ENCODE peak calls at places on chromosomes 1 and 21, in five cellular contexts. One of them, this sample, is unnamed.

GRCh38 chr1:67169932-67170331 is 3.7 kb downstream of the IL23R start:
- DNase-seq in cerebellum: no peak
- DNase-seq in colonic mucosa: no peak
- DNase-seq in Karpas-422: no peak
- DNase-seq in Right ventricle myocardium inferior: no peak
- DNase-seq in this sample: no peak

GRCh38 chr1:242784807-242785206 is 260.3 kb upstream of the PLD5 start:
- DNase-seq in colonic mucosa: no peak
- DNase-seq in Karpas-422: no peak
- DNase-seq in Right ventricle myocardium inferior: no peak
- DNase-seq in cerebellum: peak
- DNase-seq in this sample: peak

GRCh38 chr1:231091853-231092301 is 51.8 kb upstream of the FAM89A start:
- DNase-seq in cerebellum: no peak
- DNase-seq in Right ventricle myocardium inferior: no peak
- DNase-seq in Karpas-422: peak
- DNase-seq in colonic mucosa: peak
- DNase-seq in this sample: no peak

GRCh38 chr1:84390231-84390630 is 8.1 kb upstream of the DNASE2B start:
- DNase-seq in Right ventricle myocardium inferior: no peak
- DNase-seq in Karpas-422: no peak
- DNase-seq in cerebellum: no peak
- DNase-seq in colonic mucosa: no peak
- DNase-seq in this sample: no peak

GRCh38 chr1:216805233-216805632 is 82.0 kb upstream of the ESRRG start:
- DNase-seq in cerebellum: no peak
- DNase-seq in colonic mucosa: no peak
- DNase-seq in Right ventricle myocardium inferior: no peak
- DNase-seq in Karpas-422: no peak
- DNase-seq in this sample: no peak

GRCh38 chr1:145707183-145707867 is at the start of gene PDZK1:
- DNase-seq in colonic mucosa: no peak
- DNase-seq in cerebellum: peak
- DNase-seq in Karpas-422: no peak
- DNase-seq in Right ventricle myocardium inferior: no peak
- DNase-seq in this sample: no peak

GRCh38 chr1:84939151-84939550 is 46.1 kb upstream of the LPAR3 start:
- DNase-seq in colonic mucosa: no peak
- DNase-seq in Right ventricle myocardium inferior: no peak
- DNase-seq in cerebellum: no peak
- DNase-seq in Karpas-422: no peak
- DNase-seq in this sample: no peak

GRCh38 chr1:230359992-230360391 is 66.1 kb downstream of the PGBD5 start:
- DNase-seq in cerebellum: no peak
- DNase-seq in Karpas-422: no peak
- DNase-seq in Right ventricle myocardium inferior: no peak
- DNase-seq in colonic mucosa: no peak
- DNase-seq in this sample: no peak

GRCh38 chr1:212077028-212077427 is 41.5 kb downstream of the DTL start:
- DNase-seq in colonic mucosa: no peak
- DNase-seq in cerebellum: no peak
- DNase-seq in Karpas-422: no peak
- DNase-seq in Right ventricle myocardium inferior: no peak
- DNase-seq in this sample: no peak

GRCh38 chr1:117843791-117844190 is 85.6 kb downstream of the GDAP2 start:
- DNase-seq in cerebellum: no peak
- DNase-seq in colonic mucosa: no peak
- DNase-seq in Right ventricle myocardium inferior: no peak
- DNase-seq in Karpas-422: no peak
- DNase-seq in this sample: no peak

GRCh38 chr21:41873005-41873404 is 6.1 kb downstream of the PRDM15 start:
- DNase-seq in Right ventricle myocardium inferior: no peak
- DNase-seq in colonic mucosa: no peak
- DNase-seq in cerebellum: no peak
- DNase-seq in Karpas-422: no peak
- DNase-seq in this sample: no peak

GRCh38 chr1:154745286-154745731 is 124.8 kb downstream of the KCNN3 start:
- DNase-seq in cerebellum: no peak
- DNase-seq in Right ventricle myocardium inferior: no peak
- DNase-seq in Karpas-422: no peak
- DNase-seq in colonic mucosa: no peak
- DNase-seq in this sample: no peak